ENCODE peak calls at places on chromosomes 5 and 9, in five cellular contexts. F, P, R, U and L are unnamed samples. For H3K4me1, the result is how much of the 10 kb centered on the place peaks cover.

GRCh38 chr9:129714393-129715051 is 38.3 kb downstream of the PTGES start:
- DNase-seq in F (no peak), P (no peak), R (no peak), U (no peak), L (no peak)

GRCh38 chr5:101429241-101429640 is 526.2 kb upstream of the ST8SIA4 start:
- DNase-seq in F (no peak), P (no peak), R (no peak), U (no peak), L (no peak)

GRCh38 chr5:81786509-81786908 is 35.6 kb upstream of the SSBP2 start:
- DNase-seq in F (no peak), P (no peak), R (no peak), U (no peak), L (no peak)

GRCh38 chr9:82031538-82032280 is 43.1 kb downstream of the SPATA31D1 start:
- DNase-seq in F (no peak), P (peak), R (peak), U (peak), L (no peak)

GRCh38 chr9:109331353-109331752 is 10.5 kb upstream of the EPB41L4B start:
- DNase-seq in F (no peak), P (no peak), R (peak), U (peak), L (peak)

GRCh38 chr5:54021413-54022155 is 288.8 kb downstream of the ARL15 start:
- DNase-seq in F (no peak), P (no peak), R (no peak), U (no peak), L (no peak)

GRCh38 chr5:96968614-96969013 is 32.7 kb downstream of the LNPEP start:
- DNase-seq in F (no peak), P (no peak), R (no peak), U (no peak), L (no peak)

GRCh38 chr9:89154218-89154617 is 24.4 kb downstream of the SHC3 start:
- DNase-seq in F (no peak), P (no peak), R (no peak), U (no peak), L (no peak)

GRCh38 chr5:79474416-79475173 is 39.3 kb downstream of the HOMER1 start:
- DNase-seq in F (no peak), P (no peak), R (no peak), U (no peak), L (no peak)

GRCh38 chr9:7165350-7165937 is 407.7 kb downstream of the KDM4C start:
- DNase-seq in F (no peak), P (no peak), R (no peak), U (no peak), L (no peak)

DNA sequence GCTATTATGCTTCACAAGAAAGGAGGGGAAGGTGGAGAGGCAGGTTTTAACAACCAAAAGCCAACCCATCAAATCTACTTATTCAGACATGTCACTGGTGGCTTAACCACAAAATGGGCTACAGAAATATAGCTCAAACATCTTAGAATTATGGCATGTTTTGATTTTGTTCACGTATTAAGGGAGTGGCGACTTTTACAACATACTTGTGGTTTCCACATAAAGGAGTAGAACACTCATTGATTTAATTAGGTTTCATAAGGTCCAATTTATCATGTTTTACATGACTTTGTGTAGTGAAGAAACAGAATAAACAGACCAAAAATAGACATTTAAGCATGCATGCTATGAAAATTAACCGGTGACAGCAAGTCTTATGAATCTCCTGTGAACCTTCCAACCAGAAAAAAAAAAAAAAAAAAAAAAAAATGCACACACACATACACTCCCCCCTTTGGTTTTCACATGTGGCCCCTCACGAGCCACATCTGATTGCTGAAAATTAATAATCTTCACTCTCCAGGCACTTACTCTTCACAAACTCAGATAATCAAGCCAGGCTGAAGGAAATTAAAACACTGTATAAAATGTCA is 5.4 kb downstream of the ZNF608 start:
- DNase-seq in F (no peak), P (no peak), R (no peak), U (no peak), L (no peak)
- H3K4me1 ChIP-seq in F (under half), P (under half), R (half or more), U (under half), L (under half)

GRCh38 chr9:21434202-21435014 is 5.8 kb upstream of the IFNA1 start:
- DNase-seq in F (peak), P (no peak), R (no peak), U (no peak), L (no peak)
- H3K4me1 ChIP-seq in F (under half), P (under half), R (under half), U (under half), L (under half)

GRCh38 chr5:37857696-37858095 is 17.9 kb upstream of the GDNF start:
- DNase-seq in F (no peak), P (no peak), R (no peak), U (no peak), L (no peak)
- H3K4me1 ChIP-seq in F (under half), P (under half), R (under half), U (under half), L (under half)

GRCh38 chr5:139687656-139688055 is 39.5 kb downstream of the CXXC5 start:
- DNase-seq in F (no peak), P (no peak), R (no peak), U (peak), L (no peak)
- H3K4me1 ChIP-seq in F (under half), P (under half), R (under half), U (under half), L (under half)

DNA sequence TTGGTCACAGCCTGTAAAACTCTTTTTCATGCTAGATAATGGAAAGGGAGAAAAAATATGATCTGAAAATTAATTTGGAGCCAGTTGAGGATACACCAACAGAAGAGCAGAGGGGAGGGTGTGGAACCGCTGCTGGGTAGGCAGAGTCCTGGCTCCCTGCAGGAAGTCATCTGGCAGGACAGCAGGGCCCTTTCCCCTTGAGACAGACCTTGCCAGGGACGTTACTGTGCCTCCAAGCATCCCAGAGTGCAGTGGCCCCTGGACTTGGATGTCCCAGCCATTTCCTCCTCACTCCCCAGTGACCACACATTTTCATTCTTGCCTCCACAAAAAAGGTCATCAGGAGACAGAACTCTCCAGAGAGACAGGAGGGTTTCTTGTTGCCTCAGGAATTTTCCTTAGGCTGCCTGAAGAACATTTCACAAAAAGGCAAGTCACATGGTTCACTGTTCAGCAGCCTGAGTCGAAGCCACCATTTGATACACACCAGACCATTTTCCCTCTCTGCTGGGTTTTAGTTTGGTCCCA is 5.9 kb downstream of the TRPM3 start:
- DNase-seq in F (no peak), P (no peak), R (no peak), U (no peak), L (no peak)
- H3K4me1 ChIP-seq in F (under half), P (under half), R (under half), U (under half), L (under half)

DNA sequence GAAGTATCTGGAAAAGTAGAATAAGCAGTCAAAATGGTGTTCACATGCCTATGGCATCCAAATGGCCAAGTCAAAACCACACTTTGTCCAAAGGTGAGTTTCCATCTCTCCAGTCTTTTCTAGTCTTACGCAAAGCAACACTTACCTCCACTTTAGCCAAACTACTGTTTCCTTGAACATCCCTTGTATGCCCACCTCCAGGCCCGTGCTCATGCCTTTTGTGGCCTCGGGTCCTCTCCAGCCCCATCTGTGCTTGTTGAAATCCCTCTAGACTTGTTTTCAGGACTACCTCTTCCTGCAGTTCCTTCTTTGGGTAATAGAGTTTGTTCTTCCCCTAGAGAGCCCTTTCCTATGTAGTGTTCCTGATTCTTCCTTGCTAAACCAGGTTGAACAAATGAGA is 61.0 kb downstream of the ANGPTL2 start:
- DNase-seq in F (no peak), P (no peak), R (no peak), U (no peak), L (no peak)
- H3K4me1 ChIP-seq in F (under half), P (under half), R (under half), U (under half), L (under half)